ENCODE peak calls at places on chromosomes 16 and 17, in five cellular contexts. K is H9, O is A549, A is GM12865, G is coronary artery. E is an unnamed sample.

GRCh38 chr17:7687908-7688807 is at the start of gene WRAP53:
- DNase-seq in K (peak; percentile 100), O (peak; percentile 98), A (peak; percentile 98), G (peak; percentile 99), E (peak; percentile 99)

GRCh38 chr17:50205111-50205821 is 3.8 kb upstream of the COL1A1 start:
- DNase-seq in K (no peak), O (no peak), A (no peak), G (no peak), E (no peak)

GRCh38 chr16:51723016-51723724 is 572.1 kb upstream of the SALL1 start:
- DNase-seq in K (no peak), O (no peak), A (no peak), G (no peak), E (no peak)

GRCh38 chr17:10844667-10845387 is 6.9 kb upstream of the PIRT start:
- DNase-seq in K (peak; percentile 90), O (peak; percentile 86), A (peak; percentile 73), G (no peak), E (no peak)

GRCh38 chr16:85982563-85982939 is 83.6 kb downstream of the IRF8 start:
- DNase-seq in K (no peak), O (no peak), A (no peak), G (no peak), E (no peak)

GRCh38 chr16:1420540-1421205 is at the start of gene UQCC4:
- DNase-seq in K (peak; percentile 99), O (peak; percentile 98), A (peak; percentile 99), G (peak; percentile 99), E (peak; percentile 99)

GRCh38 chr17:19309701-19310100 is 52.8 kb downstream of the B9D1 start:
- DNase-seq in K (peak; percentile 32), O (no peak), A (no peak), G (no peak), E (no peak)

GRCh38 chr16:48250520-48251278 is 3.4 kb upstream of the ABCC11 start:
- DNase-seq in K (no peak), O (no peak), A (no peak), G (no peak), E (no peak)

GRCh38 chr16:23788653-23789052 is 33.8 kb downstream of the CHP2 start:
- DNase-seq in K (no peak), O (no peak), A (no peak), G (no peak), E (no peak)

GRCh38 chr17:63946440-63947363 is 14.6 kb upstream of the CD79B start:
- DNase-seq in K (peak; percentile 74), O (peak; percentile 84), A (peak; percentile 80), G (no peak), E (no peak)

GRCh38 chr17:50634123-50634914 is at the start of gene ABCC3:
- DNase-seq in K (no peak), O (peak; percentile 87), A (peak; percentile 24), G (no peak), E (no peak)

GRCh38 chr17:50593321-50593720 is 32.8 kb downstream of the CACNA1G start:
- DNase-seq in K (peak; percentile 74), O (no peak), A (no peak), G (no peak), E (no peak)

GRCh38 chr17:2213291-2213960 is 90.2 kb downstream of the SMG6 start:
- DNase-seq in K (no peak), O (no peak), A (no peak), G (no peak), E (no peak)

GRCh38 chr17:18143044-18143936 is 34.7 kb downstream of the MYO15A start:
- DNase-seq in K (peak; percentile 87), O (peak; percentile 40), A (peak; percentile 33), G (no peak), E (no peak)

GRCh38 chr17:81052199-81052997 is 17.4 kb downstream of the BAIAP2 start:
- DNase-seq in K (peak; percentile 51), O (no peak), A (no peak), G (no peak), E (no peak)

GRCh38 chr16:69399361-69399760 is 13.6 kb upstream of the TERF2 start:
- DNase-seq in K (no peak), O (no peak), A (no peak), G (no peak), E (no peak)

GRCh38 chr16:84465154-84465553 is 39.3 kb downstream of the MEAK7 start:
- DNase-seq in K (peak; percentile 22), O (no peak), A (no peak), G (no peak), E (peak; percentile 30)

GRCh38 chr17:52106638-52107261 is 51.8 kb downstream of the CA10 start:
- DNase-seq in K (no peak), O (peak; percentile 41), A (peak; percentile 35), G (no peak), E (no peak)

GRCh38 chr16:4976611-4977145 is 18.5 kb downstream of the SEC14L5 start:
- DNase-seq in K (no peak), O (no peak), A (no peak), G (no peak), E (no peak)

GRCh38 chr17:32742686-32743538 is 134.0 kb downstream of the MYO1D start:
- DNase-seq in K (no peak), O (no peak), A (no peak), G (no peak), E (no peak)

GRCh38 chr16:31754998-31755615 is 118.5 kb upstream of the ZNF267 start:
- DNase-seq in K (no peak), O (no peak), A (no peak), G (no peak), E (no peak)

GRCh38 chr17:41660221-41660711 is 28.4 kb upstream of the EIF1 start:
- DNase-seq in K (no peak), O (no peak), A (no peak), G (no peak), E (no peak)

GRCh38 chr16:22941970-22942501 is 128.1 kb downstream of the HS3ST2 start:
- DNase-seq in K (no peak), O (no peak), A (no peak), G (no peak), E (no peak)

GRCh38 chr17:81457917-81458555 is 54.6 kb downstream of the ACTG1 start:
- DNase-seq in K (no peak), O (no peak), A (no peak), G (no peak), E (no peak)

GRCh38 chr16:68640972-68641371 is 4.1 kb upstream of the CDH3 start:
- DNase-seq in K (no peak), O (no peak), A (no peak), G (no peak), E (no peak)

GRCh38 chr16:47644661-47645060 is 183.5 kb downstream of the PHKB start:
- DNase-seq in K (no peak), O (no peak), A (no peak), G (no peak), E (no peak)

GRCh38 chr16:50844840-50845239 is 103.0 kb downstream of the CYLD start:
- DNase-seq in K (no peak), O (no peak), A (no peak), G (no peak), E (no peak)

GRCh38 chr16:56742030-56742984 is 12.4 kb downstream of the NUP93 start:
- DNase-seq in K (no peak), O (no peak), A (no peak), G (no peak), E (no peak)

DNA sequence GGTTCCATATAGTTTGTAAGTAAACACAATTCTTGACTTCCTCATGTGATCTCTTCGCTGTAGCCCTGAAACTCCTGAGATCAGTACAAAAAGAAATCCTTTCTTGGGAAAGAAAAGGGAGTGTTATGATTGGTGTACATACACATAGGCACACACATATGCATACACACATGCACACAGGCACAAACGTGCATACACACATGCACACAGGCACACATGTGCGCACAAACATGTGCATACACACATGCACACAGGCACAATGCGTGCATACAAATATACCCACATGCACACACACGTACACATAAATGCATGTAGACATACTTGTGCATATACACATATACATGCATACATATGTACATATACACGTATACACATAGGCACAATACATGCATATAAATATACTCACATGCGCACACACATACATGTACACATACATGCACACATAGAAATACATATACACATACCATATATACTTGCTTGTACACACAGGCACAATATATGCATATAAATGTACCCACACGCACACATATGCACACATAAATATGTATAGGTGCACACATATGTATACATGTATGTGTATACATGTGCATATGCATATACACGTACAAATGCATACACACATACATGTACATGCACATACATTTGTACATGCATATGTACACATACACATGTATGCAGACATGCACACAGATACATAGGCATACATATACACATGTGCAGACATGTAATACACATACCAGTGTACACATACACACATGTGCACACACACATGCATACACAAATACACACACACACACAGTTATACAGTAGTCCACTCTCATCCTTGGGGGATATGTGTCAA is 26.4 kb downstream of the CMIP start:
- DNase-seq in K (no peak), O (no peak), A (no peak), G (no peak), E (no peak)
- TF ChIP-seq CTCF in K (no peak), O (no peak), A (no peak), G (no peak), E (no peak)

GRCh38 chr17:42817866-42818265 is 6.2 kb downstream of the BECN1 start:
- DNase-seq in K (no peak), O (no peak), A (no peak), G (peak; percentile 14), E (no peak)

GRCh38 chr17:42814633-42815399 is 9.3 kb downstream of the BECN1 start:
- DNase-seq in K (no peak), O (no peak), A (no peak), G (peak; percentile 7), E (no peak)

GRCh38 chr17:42821176-42821575 is 2.9 kb downstream of the BECN1 start:
- DNase-seq in K (no peak), O (no peak), A (no peak), G (peak; percentile 9), E (no peak)

GRCh38 chr17:42819939-42820535 is 4.0 kb downstream of the BECN1 start:
- DNase-seq in K (peak; percentile 89), O (peak; percentile 85), A (peak; percentile 82), G (peak; percentile 70), E (no peak)

GRCh38 chr17:42818379-42818778 is 5.7 kb downstream of the BECN1 start:
- DNase-seq in K (no peak), O (no peak), A (no peak), G (peak; percentile 2), E (no peak)
- TF ChIP-seq CTCF in K (no peak), O (no peak), A (no peak), G (no peak), E (no peak)

GRCh38 chr16:88821168-88821850 is 9.6 kb upstream of the APRT start:
- DNase-seq in K (no peak), O (no peak), A (no peak), G (no peak), E (no peak)
- TF ChIP-seq CTCF in K (peak; percentile 31), O (no peak), A (no peak), G (no peak), E (no peak)

DNA sequence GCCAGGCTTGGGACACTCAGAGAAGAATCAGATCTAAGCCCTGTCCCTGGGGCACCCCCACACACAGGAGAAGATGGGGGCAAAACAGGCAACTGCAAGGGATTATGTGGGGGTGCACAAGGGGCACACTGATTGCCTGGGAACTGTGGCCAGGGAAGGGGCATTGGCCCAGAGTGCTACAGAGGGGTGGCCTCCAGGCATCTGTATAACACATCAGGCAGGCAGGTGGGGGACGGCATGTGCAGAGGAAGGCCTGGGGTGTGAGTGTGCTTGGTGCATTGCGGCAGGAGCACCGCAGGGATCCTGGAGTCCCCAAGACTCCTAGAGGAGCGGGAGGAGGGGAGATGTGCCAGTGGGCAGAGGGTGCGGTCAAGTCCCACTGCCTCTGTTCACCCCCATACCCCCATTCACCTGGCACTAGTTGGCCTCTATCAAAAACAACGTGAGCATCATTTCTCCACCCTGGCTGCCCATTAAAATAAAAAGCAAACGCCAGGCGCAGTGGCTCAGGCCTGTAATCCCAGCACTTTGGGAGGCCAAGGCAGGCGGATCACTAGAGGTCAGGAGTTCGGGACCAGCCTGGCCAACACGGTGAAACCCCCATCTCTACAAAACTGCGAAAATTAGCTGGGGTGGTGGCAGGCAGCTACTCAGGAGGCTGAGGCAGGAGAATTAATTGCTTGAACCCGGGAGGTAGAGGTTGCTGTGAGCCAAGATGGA is 41.5 kb downstream of the C16orf82 start:
- DNase-seq in K (no peak), O (no peak), A (no peak), G (peak; percentile 64), E (peak; percentile 75)
- TF ChIP-seq CTCF in K (no peak), O (no peak), A (no peak), G (no peak), E (no peak)

E was measured in osteocyte.